ENCODE peak calls at places on chromosomes 16 and 17, in nine cellular contexts. One of them, this sample, is unnamed.
A peak's percentile ranks its signal among the peaks of the same experiment; 100 is the strongest.

GRCh38 chr16:74742051-74742481 is 32.6 kb downstream of the FA2H start:
- DNase-seq in lung microvascular endothelial cell: no peak
- DNase-seq in NCI-H774: no peak
- DNase-seq in stimulated activated CD8-positive, alpha-beta memory T cell treated with anti-CD3 and anti-CD28 coated beads, Interleukin-12 subunit alpha, Interleukin-12 subunit beta, amount 100 ng/mL, for 1 hour: no peak
- DNase-seq in HTR-8/SVneo: peak; percentile 45
- DNase-seq in GM23248: no peak
- DNase-seq in NCI-H1694 treated with DMSO at 0.1 percent for 48 hours: no peak
- DNase-seq in sigmoid colon: no peak
- DNase-seq in adipocyte: peak; percentile 22
- DNase-seq in this sample: no peak

GRCh38 chr17:62134397-62134796 is 69.3 kb upstream of the MED13 start:
- DNase-seq in lung microvascular endothelial cell: no peak
- DNase-seq in NCI-H774: no peak
- DNase-seq in stimulated activated CD8-positive, alpha-beta memory T cell treated with anti-CD3 and anti-CD28 coated beads, Interleukin-12 subunit alpha, Interleukin-12 subunit beta, amount 100 ng/mL, for 1 hour: no peak
- DNase-seq in HTR-8/SVneo: peak; percentile 84
- DNase-seq in GM23248: peak; percentile 22
- DNase-seq in NCI-H1694 treated with DMSO at 0.1 percent for 48 hours: no peak
- DNase-seq in sigmoid colon: no peak
- DNase-seq in adipocyte: peak; percentile 30
- DNase-seq in this sample: no peak

GRCh38 chr17:1055751-1056645 is 59.1 kb downstream of the TIMM22 start:
- DNase-seq in lung microvascular endothelial cell: peak; percentile 73
- DNase-seq in NCI-H774: no peak
- DNase-seq in stimulated activated CD8-positive, alpha-beta memory T cell treated with anti-CD3 and anti-CD28 coated beads, Interleukin-12 subunit alpha, Interleukin-12 subunit beta, amount 100 ng/mL, for 1 hour: peak; percentile 8
- DNase-seq in HTR-8/SVneo: peak; percentile 78
- DNase-seq in GM23248: peak; percentile 69
- DNase-seq in NCI-H1694 treated with DMSO at 0.1 percent for 48 hours: peak; percentile 32
- DNase-seq in sigmoid colon: peak; percentile 85
- DNase-seq in adipocyte: peak; percentile 75
- DNase-seq in this sample: no peak

GRCh38 chr16:78596996-78597422 is 497.6 kb downstream of the WWOX start:
- DNase-seq in lung microvascular endothelial cell: no peak
- DNase-seq in NCI-H774: no peak
- DNase-seq in stimulated activated CD8-positive, alpha-beta memory T cell treated with anti-CD3 and anti-CD28 coated beads, Interleukin-12 subunit alpha, Interleukin-12 subunit beta, amount 100 ng/mL, for 1 hour: no peak
- DNase-seq in HTR-8/SVneo: no peak
- DNase-seq in GM23248: no peak
- DNase-seq in NCI-H1694 treated with DMSO at 0.1 percent for 48 hours: no peak
- DNase-seq in sigmoid colon: no peak
- DNase-seq in adipocyte: no peak
- DNase-seq in this sample: no peak

GRCh38 chr16:11131706-11132105 is 124.3 kb downstream of the SOCS1 start:
- DNase-seq in lung microvascular endothelial cell: no peak
- DNase-seq in NCI-H774: no peak
- DNase-seq in stimulated activated CD8-positive, alpha-beta memory T cell treated with anti-CD3 and anti-CD28 coated beads, Interleukin-12 subunit alpha, Interleukin-12 subunit beta, amount 100 ng/mL, for 1 hour: no peak
- DNase-seq in HTR-8/SVneo: no peak
- DNase-seq in GM23248: no peak
- DNase-seq in NCI-H1694 treated with DMSO at 0.1 percent for 48 hours: no peak
- DNase-seq in sigmoid colon: peak; percentile 73
- DNase-seq in adipocyte: no peak
- DNase-seq in this sample: no peak

GRCh38 chr17:68290268-68290954 is 516 bp downstream of the SLC16A6 start:
- DNase-seq in lung microvascular endothelial cell: peak; percentile 29
- DNase-seq in NCI-H774: no peak
- DNase-seq in stimulated activated CD8-positive, alpha-beta memory T cell treated with anti-CD3 and anti-CD28 coated beads, Interleukin-12 subunit alpha, Interleukin-12 subunit beta, amount 100 ng/mL, for 1 hour: peak; percentile 41
- DNase-seq in HTR-8/SVneo: no peak
- DNase-seq in GM23248: peak; percentile 25
- DNase-seq in NCI-H1694 treated with DMSO at 0.1 percent for 48 hours: no peak
- DNase-seq in sigmoid colon: no peak
- DNase-seq in adipocyte: no peak
- DNase-seq in this sample: no peak

GRCh38 chr17:4205917-4206316 is 57.9 kb downstream of the ANKFY1 start:
- DNase-seq in lung microvascular endothelial cell: no peak
- DNase-seq in NCI-H774: no peak
- DNase-seq in stimulated activated CD8-positive, alpha-beta memory T cell treated with anti-CD3 and anti-CD28 coated beads, Interleukin-12 subunit alpha, Interleukin-12 subunit beta, amount 100 ng/mL, for 1 hour: no peak
- DNase-seq in HTR-8/SVneo: no peak
- DNase-seq in GM23248: no peak
- DNase-seq in NCI-H1694 treated with DMSO at 0.1 percent for 48 hours: no peak
- DNase-seq in sigmoid colon: no peak
- DNase-seq in adipocyte: no peak
- DNase-seq in this sample: no peak

GRCh38 chr17:2962729-2963128 is 100.7 kb downstream of the OR1D5 start:
- DNase-seq in lung microvascular endothelial cell: no peak
- DNase-seq in NCI-H774: no peak
- DNase-seq in stimulated activated CD8-positive, alpha-beta memory T cell treated with anti-CD3 and anti-CD28 coated beads, Interleukin-12 subunit alpha, Interleukin-12 subunit beta, amount 100 ng/mL, for 1 hour: no peak
- DNase-seq in HTR-8/SVneo: no peak
- DNase-seq in GM23248: no peak
- DNase-seq in NCI-H1694 treated with DMSO at 0.1 percent for 48 hours: no peak
- DNase-seq in sigmoid colon: no peak
- DNase-seq in adipocyte: no peak
- DNase-seq in this sample: no peak

GRCh38 chr17:1386265-1386664 is 13.8 kb downstream of the YWHAE start:
- DNase-seq in lung microvascular endothelial cell: no peak
- DNase-seq in NCI-H774: no peak
- DNase-seq in stimulated activated CD8-positive, alpha-beta memory T cell treated with anti-CD3 and anti-CD28 coated beads, Interleukin-12 subunit alpha, Interleukin-12 subunit beta, amount 100 ng/mL, for 1 hour: no peak
- DNase-seq in HTR-8/SVneo: no peak
- DNase-seq in GM23248: no peak
- DNase-seq in NCI-H1694 treated with DMSO at 0.1 percent for 48 hours: no peak
- DNase-seq in sigmoid colon: no peak
- DNase-seq in adipocyte: no peak
- DNase-seq in this sample: no peak

GRCh38 chr16:27625050-27625697 is 75.2 kb downstream of the KATNIP start:
- DNase-seq in lung microvascular endothelial cell: peak; percentile 68
- DNase-seq in NCI-H774: peak; percentile 25
- DNase-seq in stimulated activated CD8-positive, alpha-beta memory T cell treated with anti-CD3 and anti-CD28 coated beads, Interleukin-12 subunit alpha, Interleukin-12 subunit beta, amount 100 ng/mL, for 1 hour: no peak
- DNase-seq in HTR-8/SVneo: no peak
- DNase-seq in GM23248: peak; percentile 56
- DNase-seq in NCI-H1694 treated with DMSO at 0.1 percent for 48 hours: no peak
- DNase-seq in sigmoid colon: no peak
- DNase-seq in adipocyte: peak; percentile 11
- DNase-seq in this sample: no peak

GRCh38 chr17:45319239-45319703 is 2.5 kb upstream of the MAP3K14 start:
- DNase-seq in lung microvascular endothelial cell: peak; percentile 29
- DNase-seq in NCI-H774: no peak
- DNase-seq in stimulated activated CD8-positive, alpha-beta memory T cell treated with anti-CD3 and anti-CD28 coated beads, Interleukin-12 subunit alpha, Interleukin-12 subunit beta, amount 100 ng/mL, for 1 hour: no peak
- DNase-seq in HTR-8/SVneo: peak; percentile 63
- DNase-seq in GM23248: peak; percentile 88
- DNase-seq in NCI-H1694 treated with DMSO at 0.1 percent for 48 hours: no peak
- DNase-seq in sigmoid colon: no peak
- DNase-seq in adipocyte: peak; percentile 53
- DNase-seq in this sample: no peak

GRCh38 chr16:48054881-48055601 is 100.8 kb downstream of the ABCC12 start:
- DNase-seq in lung microvascular endothelial cell: peak; percentile 65
- DNase-seq in NCI-H774: peak; percentile 48
- DNase-seq in stimulated activated CD8-positive, alpha-beta memory T cell treated with anti-CD3 and anti-CD28 coated beads, Interleukin-12 subunit alpha, Interleukin-12 subunit beta, amount 100 ng/mL, for 1 hour: peak; percentile 9
- DNase-seq in HTR-8/SVneo: peak; percentile 51
- DNase-seq in GM23248: peak; percentile 81
- DNase-seq in NCI-H1694 treated with DMSO at 0.1 percent for 48 hours: peak; percentile 41
- DNase-seq in sigmoid colon: no peak
- DNase-seq in adipocyte: peak; percentile 83
- DNase-seq in this sample: no peak

GRCh38 chr16:14350626-14351025 is 279.4 kb downstream of the PARN start:
- DNase-seq in lung microvascular endothelial cell: no peak
- DNase-seq in NCI-H774: no peak
- DNase-seq in stimulated activated CD8-positive, alpha-beta memory T cell treated with anti-CD3 and anti-CD28 coated beads, Interleukin-12 subunit alpha, Interleukin-12 subunit beta, amount 100 ng/mL, for 1 hour: no peak
- DNase-seq in HTR-8/SVneo: no peak
- DNase-seq in GM23248: no peak
- DNase-seq in NCI-H1694 treated with DMSO at 0.1 percent for 48 hours: no peak
- DNase-seq in sigmoid colon: no peak
- DNase-seq in adipocyte: no peak
- DNase-seq in this sample: no peak

GRCh38 chr17:66436643-66437042 is 134.2 kb downstream of the PRKCA start:
- DNase-seq in lung microvascular endothelial cell: no peak
- DNase-seq in NCI-H774: no peak
- DNase-seq in stimulated activated CD8-positive, alpha-beta memory T cell treated with anti-CD3 and anti-CD28 coated beads, Interleukin-12 subunit alpha, Interleukin-12 subunit beta, amount 100 ng/mL, for 1 hour: no peak
- DNase-seq in HTR-8/SVneo: no peak
- DNase-seq in GM23248: no peak
- DNase-seq in NCI-H1694 treated with DMSO at 0.1 percent for 48 hours: no peak
- DNase-seq in sigmoid colon: no peak
- DNase-seq in adipocyte: no peak
- DNase-seq in this sample: no peak

GRCh38 chr16:70470927-70471341 is 16.5 kb downstream of the FCSK start:
- DNase-seq in lung microvascular endothelial cell: peak; percentile 34
- DNase-seq in NCI-H774: no peak
- DNase-seq in stimulated activated CD8-positive, alpha-beta memory T cell treated with anti-CD3 and anti-CD28 coated beads, Interleukin-12 subunit alpha, Interleukin-12 subunit beta, amount 100 ng/mL, for 1 hour: no peak
- DNase-seq in HTR-8/SVneo: peak; percentile 59
- DNase-seq in GM23248: peak; percentile 28
- DNase-seq in NCI-H1694 treated with DMSO at 0.1 percent for 48 hours: no peak
- DNase-seq in sigmoid colon: no peak
- DNase-seq in adipocyte: peak; percentile 20
- DNase-seq in this sample: no peak

GRCh38 chr17:72334205-72334604 is 213.4 kb downstream of the SOX9 start:
- DNase-seq in lung microvascular endothelial cell: no peak
- DNase-seq in NCI-H774: no peak
- DNase-seq in stimulated activated CD8-positive, alpha-beta memory T cell treated with anti-CD3 and anti-CD28 coated beads, Interleukin-12 subunit alpha, Interleukin-12 subunit beta, amount 100 ng/mL, for 1 hour: no peak
- DNase-seq in HTR-8/SVneo: no peak
- DNase-seq in GM23248: peak; percentile 92
- DNase-seq in NCI-H1694 treated with DMSO at 0.1 percent for 48 hours: no peak
- DNase-seq in sigmoid colon: no peak
- DNase-seq in adipocyte: peak; percentile 63
- DNase-seq in this sample: no peak

GRCh38 chr17:55587608-55588139 is 76.4 kb upstream of the SMIM36 start:
- DNase-seq in lung microvascular endothelial cell: peak; percentile 32
- DNase-seq in NCI-H774: no peak
- DNase-seq in stimulated activated CD8-positive, alpha-beta memory T cell treated with anti-CD3 and anti-CD28 coated beads, Interleukin-12 subunit alpha, Interleukin-12 subunit beta, amount 100 ng/mL, for 1 hour: no peak
- DNase-seq in HTR-8/SVneo: no peak
- DNase-seq in GM23248: peak; percentile 64
- DNase-seq in NCI-H1694 treated with DMSO at 0.1 percent for 48 hours: no peak
- DNase-seq in sigmoid colon: peak; percentile 81
- DNase-seq in adipocyte: no peak
- DNase-seq in this sample: no peak

GRCh38 chr16:87411375-87412271 is 19.5 kb downstream of the MAP1LC3B start:
- DNase-seq in lung microvascular endothelial cell: no peak
- DNase-seq in NCI-H774: no peak
- DNase-seq in stimulated activated CD8-positive, alpha-beta memory T cell treated with anti-CD3 and anti-CD28 coated beads, Interleukin-12 subunit alpha, Interleukin-12 subunit beta, amount 100 ng/mL, for 1 hour: no peak
- DNase-seq in HTR-8/SVneo: no peak
- DNase-seq in GM23248: no peak
- DNase-seq in NCI-H1694 treated with DMSO at 0.1 percent for 48 hours: no peak
- DNase-seq in sigmoid colon: peak; percentile 61
- DNase-seq in adipocyte: no peak
- DNase-seq in this sample: no peak

GRCh38 chr16:50520451-50521245 is 27.5 kb upstream of the NKD1 start:
- DNase-seq in lung microvascular endothelial cell: no peak
- DNase-seq in NCI-H774: no peak
- DNase-seq in stimulated activated CD8-positive, alpha-beta memory T cell treated with anti-CD3 and anti-CD28 coated beads, Interleukin-12 subunit alpha, Interleukin-12 subunit beta, amount 100 ng/mL, for 1 hour: no peak
- DNase-seq in HTR-8/SVneo: no peak
- DNase-seq in GM23248: no peak
- DNase-seq in NCI-H1694 treated with DMSO at 0.1 percent for 48 hours: no peak
- DNase-seq in sigmoid colon: peak; percentile 18
- DNase-seq in adipocyte: no peak
- DNase-seq in this sample: no peak

This sample was measured in NCI-H2107.